ENCODE peak calls at places on chromosome 2, in seven cellular contexts. One of them, this sample, is unnamed.

GRCh38 chr2:143685439-143686078 is 556.3 kb downstream of the ARHGAP15 start:
- DNase-seq in fibroblast of lung: no peak
- DNase-seq in fibroblast of the aortic adventitia: no peak
- DNase-seq in NCI-H1105 treated with DMSO at 0.1 percent for 48 hours: peak
- DNase-seq in NCI-H1694: peak
- DNase-seq in ELR: no peak
- DNase-seq in NCI-H2081: peak
- DNase-seq in this sample: no peak

GRCh38 chr2:168801961-168802824 is at the start of gene NOSTRIN:
- DNase-seq in fibroblast of the aortic adventitia: peak
- DNase-seq in fibroblast of lung: peak
- DNase-seq in NCI-H1694: no peak
- DNase-seq in NCI-H2081: no peak
- DNase-seq in NCI-H1105 treated with DMSO at 0.1 percent for 48 hours: no peak
- DNase-seq in ELR: no peak
- DNase-seq in this sample: no peak

GRCh38 chr2:198162276-198162675 is 357.9 kb downstream of the PLCL1 start:
- DNase-seq in NCI-H2081: no peak
- DNase-seq in ELR: no peak
- DNase-seq in fibroblast of the aortic adventitia: no peak
- DNase-seq in NCI-H1694: no peak
- DNase-seq in fibroblast of lung: no peak
- DNase-seq in NCI-H1105 treated with DMSO at 0.1 percent for 48 hours: no peak
- DNase-seq in this sample: no peak

GRCh38 chr2:1625281-1626001 is 118.9 kb downstream of the PXDN start:
- DNase-seq in NCI-H2081: peak
- DNase-seq in NCI-H1694: no peak
- DNase-seq in fibroblast of the aortic adventitia: peak
- DNase-seq in ELR: peak
- DNase-seq in fibroblast of lung: peak
- DNase-seq in NCI-H1105 treated with DMSO at 0.1 percent for 48 hours: no peak
- DNase-seq in this sample: no peak

GRCh38 chr2:168573128-168573903 is 117.2 kb downstream of the CERS6 start:
- DNase-seq in NCI-H1105 treated with DMSO at 0.1 percent for 48 hours: no peak
- DNase-seq in NCI-H2081: no peak
- DNase-seq in NCI-H1694: no peak
- DNase-seq in fibroblast of lung: no peak
- DNase-seq in ELR: peak
- DNase-seq in fibroblast of the aortic adventitia: peak
- DNase-seq in this sample: no peak

GRCh38 chr2:27956895-27957294 is 66.4 kb downstream of the BABAM2 start:
- DNase-seq in NCI-H1105 treated with DMSO at 0.1 percent for 48 hours: no peak
- DNase-seq in fibroblast of lung: peak
- DNase-seq in ELR: peak
- DNase-seq in NCI-H1694: no peak
- DNase-seq in fibroblast of the aortic adventitia: peak
- DNase-seq in NCI-H2081: no peak
- DNase-seq in this sample: no peak

GRCh38 chr2:137987011-137987410 is 22.7 kb downstream of the HNMT start:
- DNase-seq in fibroblast of lung: no peak
- DNase-seq in NCI-H2081: no peak
- DNase-seq in fibroblast of the aortic adventitia: no peak
- DNase-seq in NCI-H1694: no peak
- DNase-seq in NCI-H1105 treated with DMSO at 0.1 percent for 48 hours: no peak
- DNase-seq in ELR: no peak
- DNase-seq in this sample: no peak

GRCh38 chr2:17658251-17658843 is 95.3 kb downstream of the SMC6 start:
- DNase-seq in NCI-H1694: no peak
- DNase-seq in fibroblast of lung: peak
- DNase-seq in ELR: peak
- DNase-seq in fibroblast of the aortic adventitia: peak
- DNase-seq in NCI-H2081: no peak
- DNase-seq in NCI-H1105 treated with DMSO at 0.1 percent for 48 hours: no peak
- DNase-seq in this sample: no peak

GRCh38 chr2:120947982-120948661 is 212.5 kb downstream of the GLI2 start:
- DNase-seq in NCI-H1105 treated with DMSO at 0.1 percent for 48 hours: no peak
- DNase-seq in NCI-H2081: no peak
- DNase-seq in NCI-H1694: no peak
- DNase-seq in fibroblast of the aortic adventitia: no peak
- DNase-seq in fibroblast of lung: no peak
- DNase-seq in ELR: no peak
- DNase-seq in this sample: no peak

GRCh38 chr2:60470340-60470739 is 83.1 kb downstream of the BCL11A start:
- DNase-seq in NCI-H2081: no peak
- DNase-seq in ELR: no peak
- DNase-seq in NCI-H1105 treated with DMSO at 0.1 percent for 48 hours: peak
- DNase-seq in fibroblast of the aortic adventitia: no peak
- DNase-seq in NCI-H1694: no peak
- DNase-seq in fibroblast of lung: no peak
- DNase-seq in this sample: no peak

GRCh38 chr2:157897106-157897971 is 21.2 kb upstream of the ACVR1 start:
- DNase-seq in NCI-H1694: no peak
- DNase-seq in ELR: no peak
- DNase-seq in fibroblast of the aortic adventitia: no peak
- DNase-seq in NCI-H2081: no peak
- DNase-seq in fibroblast of lung: no peak
- DNase-seq in NCI-H1105 treated with DMSO at 0.1 percent for 48 hours: no peak
- DNase-seq in this sample: no peak

GRCh38 chr2:239267411-239267941 is 133.3 kb downstream of the HDAC4 start:
- DNase-seq in ELR: peak
- DNase-seq in NCI-H2081: no peak
- DNase-seq in fibroblast of the aortic adventitia: peak
- DNase-seq in NCI-H1694: no peak
- DNase-seq in fibroblast of lung: peak
- DNase-seq in NCI-H1105 treated with DMSO at 0.1 percent for 48 hours: no peak
- DNase-seq in this sample: peak

GRCh38 chr2:235551965-235552364 is 58.1 kb downstream of the AGAP1 start:
- DNase-seq in NCI-H1105 treated with DMSO at 0.1 percent for 48 hours: peak
- DNase-seq in NCI-H2081: peak
- DNase-seq in NCI-H1694: peak
- DNase-seq in fibroblast of the aortic adventitia: peak
- DNase-seq in fibroblast of lung: peak
- DNase-seq in ELR: peak
- DNase-seq in this sample: peak

GRCh38 chr2:109438773-109439191 is 175.0 kb downstream of the SEPTIN10 start:
- DNase-seq in fibroblast of lung: peak
- DNase-seq in NCI-H2081: no peak
- DNase-seq in NCI-H1105 treated with DMSO at 0.1 percent for 48 hours: no peak
- DNase-seq in NCI-H1694: no peak
- DNase-seq in ELR: peak
- DNase-seq in fibroblast of the aortic adventitia: peak
- DNase-seq in this sample: no peak

GRCh38 chr2:85215074-85216050 is 82.2 kb downstream of the TCF7L1 start:
- DNase-seq in fibroblast of the aortic adventitia: peak
- DNase-seq in NCI-H1694: peak
- DNase-seq in ELR: no peak
- DNase-seq in fibroblast of lung: peak
- DNase-seq in NCI-H1105 treated with DMSO at 0.1 percent for 48 hours: peak
- DNase-seq in NCI-H2081: peak
- DNase-seq in this sample: no peak

GRCh38 chr2:206392118-206392517 is 51.2 kb upstream of the ADAM23 start:
- DNase-seq in NCI-H2081: peak
- DNase-seq in ELR: peak
- DNase-seq in fibroblast of the aortic adventitia: peak
- DNase-seq in NCI-H1105 treated with DMSO at 0.1 percent for 48 hours: peak
- DNase-seq in NCI-H1694: peak
- DNase-seq in fibroblast of lung: peak
- DNase-seq in this sample: peak

GRCh38 chr2:75098856-75099255 is 100.5 kb downstream of the TACR1 start:
- DNase-seq in fibroblast of lung: peak
- DNase-seq in NCI-H1694: no peak
- DNase-seq in NCI-H2081: peak
- DNase-seq in fibroblast of the aortic adventitia: peak
- DNase-seq in NCI-H1105 treated with DMSO at 0.1 percent for 48 hours: no peak
- DNase-seq in ELR: peak
- DNase-seq in this sample: peak

GRCh38 chr2:11938196-11938595 is 191.8 kb downstream of the LPIN1 start:
- DNase-seq in NCI-H1694: no peak
- DNase-seq in NCI-H1105 treated with DMSO at 0.1 percent for 48 hours: no peak
- DNase-seq in NCI-H2081: no peak
- DNase-seq in ELR: no peak
- DNase-seq in fibroblast of lung: no peak
- DNase-seq in fibroblast of the aortic adventitia: peak
- DNase-seq in this sample: no peak

GRCh38 chr2:52831216-52831615 is 936.4 kb upstream of the CHAC2 start:
- DNase-seq in ELR: no peak
- DNase-seq in NCI-H1105 treated with DMSO at 0.1 percent for 48 hours: no peak
- DNase-seq in NCI-H2081: no peak
- DNase-seq in NCI-H1694: no peak
- DNase-seq in fibroblast of the aortic adventitia: no peak
- DNase-seq in fibroblast of lung: no peak
- DNase-seq in this sample: no peak